ENCODE peak calls at places on chromosomes 16 and 17, in nine cellular contexts. K, J, Z, N, Q, V, M, A and H are unnamed samples.

GRCh38 chr17:41907185-41907556 is 11.6 kb downstream of the ACLY start:
- DNase-seq in J (no peak), V (no peak), M (no peak), A (no peak), Q (no peak), N (no peak), K (no peak), Z (peak; percentile 93), H (no peak)

GRCh38 chr16:71648921-71649320 is 22.9 kb downstream of the MARVELD3 start:
- DNase-seq in N (no peak), V (no peak), M (no peak), Q (peak; percentile 37), A (no peak), J (no peak), Z (no peak), K (no peak), H (no peak)

GRCh38 chr17:43858201-43858600 is 11.2 kb downstream of the CD300LG start:
- DNase-seq in J (no peak), Q (no peak), V (no peak), Z (no peak), A (no peak), N (no peak), K (no peak), M (no peak), H (no peak)

GRCh38 chr17:66938656-66939055 is 25.9 kb upstream of the CACNG4 start:
- DNase-seq in A (no peak), Q (no peak), V (no peak), K (no peak), Z (no peak), N (no peak), M (no peak), J (peak; percentile 11), H (no peak)

GRCh38 chr16:2686912-2687507 is 4.7 kb downstream of the KCTD5 start:
- DNase-seq in J (peak; percentile 83), K (no peak), V (no peak), N (peak; percentile 45), Q (peak; percentile 40), Z (no peak), A (no peak), M (no peak), H (no peak)

GRCh38 chr17:19940722-19941464 is 36.7 kb downstream of the AKAP10 start:
- DNase-seq in A (peak; percentile 19), N (no peak), Q (peak; percentile 22), Z (peak; percentile 81), J (no peak), K (no peak), M (no peak), V (no peak), H (no peak)

GRCh38 chr16:54287758-54288591 is 1.4 kb upstream of the IRX3 start:
- DNase-seq in N (no peak), Z (no peak), V (no peak), Q (no peak), M (no peak), A (no peak), J (peak; percentile 47), K (no peak), H (peak; percentile 37)

GRCh38 chr17:77471984-77472836 is 331.4 kb downstream of the SEC14L1 start:
- DNase-seq in K (peak; percentile 65), J (peak; percentile 64), V (no peak), Q (no peak), N (peak; percentile 56), Z (peak; percentile 85), M (no peak), A (peak; percentile 78), H (no peak)

GRCh38 chr17:38719943-38720641 is 10.0 kb upstream of the CISD3 start:
- DNase-seq in Z (no peak), M (no peak), K (no peak), Q (no peak), J (no peak), A (no peak), N (no peak), V (no peak), H (no peak)

GRCh38 chr17:17827826-17828621 is 8.8 kb downstream of the SREBF1 start:
- DNase-seq in J (no peak), M (no peak), K (no peak), N (no peak), Q (no peak), V (no peak), A (no peak), Z (no peak), H (no peak)
- H3K4me1 ChIP-seq in J (peaks cover 71% of the 10 kb centered on the region), M (peaks cover 52% of the 10 kb centered on the region), K (peaks cover 47% of the 10 kb centered on the region), N (peaks cover 92% of the 10 kb centered on the region), Q (peaks cover 13% of the 10 kb centered on the region), V (peaks cover 47% of the 10 kb centered on the region), A (peaks cover 22% of the 10 kb centered on the region), Z (peaks cover 25% of the 10 kb centered on the region), H (peaks cover 61% of the 10 kb centered on the region)

DNA sequence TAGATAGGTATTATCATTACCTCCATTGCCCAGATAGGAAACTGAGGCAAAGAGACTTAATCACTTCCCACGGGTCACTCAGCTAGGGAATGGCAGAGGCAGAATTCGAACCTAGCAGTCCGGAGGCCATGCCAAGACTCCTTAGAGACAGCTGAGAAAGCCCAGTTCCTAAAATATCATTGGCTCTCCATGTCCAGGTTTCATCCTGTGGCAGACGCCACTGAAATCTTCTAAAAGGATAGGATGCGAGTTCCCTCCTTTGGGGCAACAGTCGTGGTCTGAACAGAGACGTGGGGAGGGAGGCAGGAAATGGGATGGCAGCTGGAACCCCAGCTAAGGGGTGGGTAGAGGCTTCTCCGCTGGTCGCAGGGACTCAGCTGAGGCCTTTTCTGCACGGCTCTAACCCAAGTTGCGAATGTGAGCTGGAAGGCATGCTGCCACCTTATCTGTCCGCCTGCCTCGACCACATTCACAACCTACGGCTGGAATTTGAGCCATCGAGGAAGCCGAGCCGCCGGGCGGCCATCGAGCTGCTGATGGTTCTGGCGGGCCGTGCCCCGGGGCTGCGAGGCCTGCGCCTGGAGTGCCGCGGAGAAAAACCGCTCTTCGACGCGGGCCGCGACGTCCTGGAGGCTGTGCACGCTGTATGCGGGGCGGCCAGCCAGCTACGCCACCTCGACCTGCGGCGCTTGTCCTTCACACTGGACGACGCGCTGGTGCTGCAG is 1.9 kb upstream of the HSF4 start:
- DNase-seq in K (no peak), A (no peak), Z (peak; percentile 27), J (no peak), M (no peak), V (peak; percentile 56), N (no peak), Q (no peak), H (no peak)
- H3K4me1 ChIP-seq in K (peaks cover 12% of the 10 kb centered on the region), A (peaks cover 32% of the 10 kb centered on the region), Z (peaks cover 8% of the 10 kb centered on the region), J (peaks cover 67% of the 10 kb centered on the region), M (peaks cover 38% of the 10 kb centered on the region), V (peaks cover 39% of the 10 kb centered on the region), N (peaks cover 84% of the 10 kb centered on the region), Q (peaks cover 4% of the 10 kb centered on the region), H (peaks cover 59% of the 10 kb centered on the region)

GRCh38 chr17:50634915-50635719 is 436 bp downstream of the ABCC3 start:
- DNase-seq in A (no peak), N (no peak), Z (no peak), V (no peak), K (no peak), M (no peak), J (no peak), Q (peak; percentile 40), H (no peak)
- H3K4me1 ChIP-seq in A (peaks cover 9% of the 10 kb centered on the region), N (peaks cover 86% of the 10 kb centered on the region), Z (peaks cover 24% of the 10 kb centered on the region), V (peaks cover 49% of the 10 kb centered on the region), K (peaks cover 38% of the 10 kb centered on the region), M (peaks cover 20% of the 10 kb centered on the region), J (peaks cover 65% of the 10 kb centered on the region), Q (peaks cover 3% of the 10 kb centered on the region), H (peaks cover 7% of the 10 kb centered on the region)

GRCh38 chr16:67023689-67024088 is 5.3 kb upstream of the CBFB start:
- DNase-seq in Z (no peak), V (no peak), A (no peak), Q (no peak), J (no peak), N (peak; percentile 1), M (no peak), K (no peak), H (no peak)
- H3K4me1 ChIP-seq in Z (no peaks in the 10 kb centered on the region), V (no peaks in the 10 kb centered on the region), A (no peaks in the 10 kb centered on the region), Q (no peaks in the 10 kb centered on the region), J (peaks cover 7% of the 10 kb centered on the region), N (peaks cover 30% of the 10 kb centered on the region), M (peaks cover 5% of the 10 kb centered on the region), K (no peaks in the 10 kb centered on the region), H (peaks cover 8% of the 10 kb centered on the region)

GRCh38 chr17:76007131-76007849 is 6.6 kb downstream of the CDK3 start:
- DNase-seq in N (no peak), Q (no peak), V (no peak), J (no peak), A (no peak), Z (no peak), K (no peak), M (no peak), H (no peak)
- H3K4me1 ChIP-seq in N (peaks cover 22% of the 10 kb centered on the region), Q (no peaks in the 10 kb centered on the region), V (peaks cover 11% of the 10 kb centered on the region), J (peaks cover 4% of the 10 kb centered on the region), A (peaks cover 5% of the 10 kb centered on the region), Z (no peaks in the 10 kb centered on the region), K (peaks cover 32% of the 10 kb centered on the region), M (no peaks in the 10 kb centered on the region), H (no peaks in the 10 kb centered on the region)

GRCh38 chr17:82241183-82241925 is 12.5 kb downstream of the SLC16A3 start:
- DNase-seq in Z (peak; percentile 64), M (peak; percentile 83), Q (peak; percentile 67), A (peak; percentile 66), J (peak; percentile 90), V (peak; percentile 93), N (peak; percentile 69), K (no peak), H (peak; percentile 82)

GRCh38 chr17:82242977-82243647 is 14.3 kb downstream of the SLC16A3 start:
- DNase-seq in J (peak; percentile 80), A (peak; percentile 85), M (peak; percentile 92), K (peak; percentile 87), Q (peak; percentile 21), V (peak; percentile 95), N (peak; percentile 88), Z (peak; percentile 81), H (peak; percentile 87)

GRCh38 chr17:82241926-82242697 is 13.3 kb downstream of the SLC16A3 start:
- DNase-seq in M (peak; percentile 66), Z (peak; percentile 63), A (no peak), Q (no peak), N (no peak), K (peak; percentile 84), J (no peak), V (no peak), H (peak; percentile 72)

GRCh38 chr17:82243648-82244412 is 15.0 kb downstream of the SLC16A3 start:
- DNase-seq in Z (peak; percentile 18), A (no peak), Q (no peak), M (no peak), V (no peak), K (no peak), J (no peak), N (no peak), H (no peak)

DNA sequence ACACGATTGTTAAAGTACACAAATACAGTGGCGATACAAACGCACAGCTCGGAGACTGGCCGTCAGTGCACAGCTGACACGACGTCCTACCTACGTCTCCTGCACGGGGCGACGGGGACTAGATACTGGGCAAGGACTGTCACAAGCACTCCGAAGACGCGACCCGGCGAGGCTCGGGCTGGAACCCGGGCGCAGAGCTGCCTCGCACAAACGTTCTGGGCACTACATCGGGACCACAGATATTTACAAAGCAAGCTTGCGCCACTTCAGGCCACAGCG is 13.8 kb downstream of the SLC16A3 start:
- DNase-seq in A (no peak), Q (no peak), K (no peak), N (no peak), M (peak; percentile 44), J (no peak), Z (no peak), V (no peak), H (no peak)
- H3K4me1 ChIP-seq in A (peaks cover 60% of the 10 kb centered on the region), Q (peaks cover 2% of the 10 kb centered on the region), K (peaks cover 85% of the 10 kb centered on the region), N (peaks cover 100% of the 10 kb centered on the region), M (peaks cover 83% of the 10 kb centered on the region), J (peaks cover 79% of the 10 kb centered on the region), Z (peaks cover 50% of the 10 kb centered on the region), V (peaks cover 57% of the 10 kb centered on the region), H (peaks cover 83% of the 10 kb centered on the region)